ENCODE peak calls at places on chromosomes 7 and 10, in six cellular contexts. J is NCI-H1092, S is body of pancreas, N is nucleus accumbens, L is left ventricle myocardium superior, M is upper lobe of right lung. A is an unnamed sample.

GRCh38 chr7:139543801-139544603 is 20.5 kb downstream of the CLEC2L start:
- DNase-seq in J (no peak), L (no peak), M (peak), N (no peak), S (no peak), A (no peak)

GRCh38 chr10:107451047-107451446 is 286.5 kb upstream of the SORCS1 start:
- DNase-seq in L (no peak), S (no peak), M (no peak), J (no peak), N (no peak), A (no peak)

GRCh38 chr10:111297351-111297848 is 220.6 kb downstream of the ADRA2A start:
- DNase-seq in N (no peak), J (no peak), L (no peak), M (no peak), S (no peak), A (no peak)

GRCh38 chr10:109474817-109475216 is 448.5 kb downstream of the XPNPEP1 start:
- DNase-seq in J (no peak), S (no peak), N (no peak), M (no peak), L (no peak), A (no peak)

GRCh38 chr10:120945801-120946302 is 94.7 kb downstream of the WDR11 start:
- DNase-seq in N (peak), S (peak), L (no peak), M (no peak), J (no peak), A (no peak)

GRCh38 chr7:85150624-85151023 is 36.2 kb downstream of the SEMA3D start:
- DNase-seq in N (no peak), M (no peak), L (no peak), S (no peak), J (no peak), A (no peak)

GRCh38 chr10:48390005-48390871 is 83.8 kb downstream of the MAPK8 start:
- DNase-seq in J (no peak), L (no peak), S (no peak), N (no peak), M (no peak), A (no peak)

GRCh38 chr10:124003481-124004371 is 89.7 kb downstream of the CHST15 start:
- DNase-seq in L (no peak), S (no peak), N (no peak), J (no peak), M (peak), A (peak)

GRCh38 chr7:30369879-30370278 is 85.5 kb downstream of the ZNRF2 start:
- DNase-seq in M (no peak), J (no peak), S (no peak), N (no peak), L (no peak), A (no peak)

GRCh38 chr7:99124636-99125504 is 19.0 kb downstream of the SMURF1 start:
- DNase-seq in S (no peak), L (no peak), M (no peak), N (no peak), J (no peak), A (no peak)

GRCh38 chr10:103551619-103552602 is 58.4 kb downstream of the NEURL1 start:
- DNase-seq in J (no peak), L (no peak), N (no peak), S (no peak), M (peak), A (peak)

GRCh38 chr10:128286413-128287097 is 160.3 kb upstream of the MKI67 start:
- DNase-seq in J (no peak), S (no peak), N (no peak), L (no peak), M (no peak), A (no peak)

GRCh38 chr7:157577061-157577460 is 240.3 kb downstream of the DNAJB6 start:
- DNase-seq in S (no peak), J (no peak), L (no peak), N (no peak), M (peak), A (peak)

GRCh38 chr7:92421676-92422435 is 25.4 kb upstream of the GATAD1 start:
- DNase-seq in S (peak), J (peak), M (no peak), L (no peak), N (no peak), A (no peak)

GRCh38 chr10:36722777-36723176 is 402.6 kb upstream of the ANKRD30A start:
- DNase-seq in S (no peak), M (no peak), L (no peak), N (no peak), J (no peak), A (peak)

GRCh38 chr7:151454932-151455530 is 15.1 kb upstream of the CRYGN start:
- DNase-seq in J (no peak), L (no peak), M (no peak), S (no peak), N (no peak), A (peak)

GRCh38 chr7:151125459-151125834 is 39.2 kb downstream of the AGAP3 start:
- DNase-seq in N (no peak), J (no peak), L (peak), S (peak), M (no peak), A (no peak)

GRCh38 chr10:43046288-43046991 is 30.4 kb upstream of the RET start:
- DNase-seq in N (no peak), L (peak), S (no peak), J (no peak), M (peak), A (no peak)

GRCh38 chr10:104809288-104810090 is 168.4 kb downstream of the SORCS3 start:
- DNase-seq in S (no peak), M (no peak), J (no peak), N (no peak), L (no peak), A (no peak)

GRCh38 chr10:13414855-13415254 is 66.8 kb upstream of the SEPHS1 start:
- DNase-seq in L (no peak), J (no peak), N (no peak), M (no peak), S (peak), A (no peak)

GRCh38 chr10:51800121-51800520 is 100.7 kb upstream of the CSTF2T start:
- DNase-seq in J (no peak), M (no peak), S (no peak), L (no peak), N (no peak), A (no peak)

GRCh38 chr7:151010307-151011096 is 13.8 kb downstream of the ATG9B start:
- DNase-seq in M (no peak), J (no peak), N (no peak), S (no peak), L (no peak), A (peak)

GRCh38 chr7:79454325-79454960 is 976 bp upstream of the MAGI2 start:
- DNase-seq in S (no peak), N (peak), J (no peak), M (peak), L (peak), A (peak)

GRCh38 chr10:633279-634245 is 55.9 kb downstream of the DIP2C start:
- DNase-seq in J (peak), M (peak), S (peak), N (no peak), L (peak), A (peak)

GRCh38 chr7:135317676-135318326 is 84.2 kb downstream of the STRA8 start:
- DNase-seq in M (no peak), S (peak), J (no peak), L (no peak), N (no peak), A (no peak)

GRCh38 chr10:95394161-95394880 is 103.5 kb upstream of the PDLIM1 start:
- DNase-seq in J (no peak), L (no peak), N (no peak), S (no peak), M (no peak), A (no peak)

GRCh38 chr7:129295015-129295423 is 70.2 kb downstream of the AHCYL2 start:
- DNase-seq in L (no peak), N (no peak), J (no peak), M (no peak), S (no peak), A (no peak)

GRCh38 chr10:24891823-24892222 is 60.6 kb downstream of the PRTFDC1 start:
- DNase-seq in L (no peak), M (no peak), N (no peak), S (no peak), J (no peak), A (no peak)

GRCh38 chr10:54703086-54703485 is 97.9 kb downstream of the PCDH15 start:
- DNase-seq in N (no peak), J (no peak), S (no peak), M (no peak), L (no peak), A (no peak)

GRCh38 chr7:131346885-131347592 is 19.4 kb downstream of the MKLN1 start:
- DNase-seq in S (peak), L (no peak), M (no peak), N (no peak), J (no peak), A (no peak)

GRCh38 chr7:38318803-38319416 is 45.5 kb upstream of the TARP start:
- DNase-seq in S (peak), L (no peak), N (peak), M (no peak), J (peak), A (no peak)

GRCh38 chr7:28739826-28740225 is 218.3 kb downstream of the TRIL start:
- DNase-seq in J (no peak), L (no peak), N (no peak), S (no peak), M (no peak), A (no peak)

GRCh38 chr10:23070819-23071218 is 24.6 kb upstream of the MSRB2 start:
- DNase-seq in S (no peak), J (peak), L (no peak), N (no peak), M (no peak), A (no peak)

GRCh38 chr7:127437772-127438330 is 45.3 kb upstream of the ZNF800 start:
- DNase-seq in M (no peak), J (no peak), N (no peak), L (no peak), S (no peak), A (no peak)

GRCh38 chr10:69344591-69345244 is 66.4 kb downstream of the HK1 start:
- DNase-seq in S (no peak), M (no peak), L (no peak), J (no peak), N (no peak), A (peak)

GRCh38 chr7:124267154-124267553 is 234.3 kb upstream of the TMEM229A start:
- DNase-seq in M (no peak), S (no peak), L (no peak), N (no peak), J (no peak), A (no peak)

GRCh38 chr7:80883188-80884025 is 35.4 kb downstream of the SEMA3C start:
- DNase-seq in L (no peak), N (no peak), M (no peak), J (no peak), S (no peak), A (no peak)

GRCh38 chr10:80199828-80200227 is 5.5 kb downstream of the ANXA11 start:
- DNase-seq in N (no peak), L (no peak), S (peak), J (no peak), M (no peak), A (no peak)